ENCODE peak calls at places on chromosome 13, in seven cellular contexts. O, U, N, T, G, H and S are unnamed samples.

GRCh38 chr13:32878172-32878571 is 138.1 kb upstream of the KL start:
- DNase-seq in O (no peak), U (no peak), N (no peak), T (peak), G (no peak), H (no peak), S (no peak)

GRCh38 chr13:109610517-109610916 is 175.9 kb downstream of the IRS2 start:
- DNase-seq in O (peak), U (no peak), N (no peak), T (no peak), G (peak), H (no peak), S (no peak)

GRCh38 chr13:80251403-80251802 is 89.5 kb downstream of the SPRY2 start:
- DNase-seq in O (no peak), U (no peak), N (no peak), T (peak), G (peak), H (no peak), S (no peak)

GRCh38 chr13:51360489-51360888 is 21.0 kb downstream of the SERPINE3 start:
- DNase-seq in O (no peak), U (no peak), N (no peak), T (no peak), G (no peak), H (no peak), S (no peak)

GRCh38 chr13:106432636-106433035 is 102.8 kb downstream of the EFNB2 start:
- DNase-seq in O (no peak), U (no peak), N (no peak), T (peak), G (peak), H (no peak), S (no peak)

GRCh38 chr13:113667771-113668490 is 912 bp downstream of the GRK1 start:
- DNase-seq in O (no peak), U (no peak), N (no peak), T (no peak), G (no peak), H (no peak), S (peak)

GRCh38 chr13:109275848-109276247 is 510.5 kb downstream of the IRS2 start:
- DNase-seq in O (no peak), U (no peak), N (no peak), T (peak), G (no peak), H (no peak), S (no peak)

GRCh38 chr13:106804996-106805395 is 237.1 kb upstream of the ARGLU1 start:
- DNase-seq in O (no peak), U (no peak), N (no peak), T (no peak), G (no peak), H (no peak), S (no peak)

GRCh38 chr13:33033361-33033812 is 17.2 kb downstream of the KL start:
- DNase-seq in O (no peak), U (no peak), N (no peak), T (no peak), G (no peak), H (no peak), S (no peak)

GRCh38 chr13:62643799-62644484 is 1228.3 kb upstream of the PCDH20 start:
- DNase-seq in O (no peak), U (no peak), N (no peak), T (no peak), G (no peak), H (no peak), S (no peak)

GRCh38 chr13:51292000-51292550 is 47.4 kb upstream of the SERPINE3 start:
- DNase-seq in O (no peak), U (no peak), N (no peak), T (peak), G (peak), H (peak), S (no peak)

GRCh38 chr13:109569938-109570711 is 216.3 kb downstream of the IRS2 start:
- DNase-seq in O (no peak), U (no peak), N (no peak), T (no peak), G (no peak), H (no peak), S (no peak)

GRCh38 chr13:90445179-90445578 is 902.3 kb upstream of the MIR17HG start:
- DNase-seq in O (peak), U (no peak), N (no peak), T (peak), G (peak), H (peak), S (no peak)

GRCh38 chr13:110361365-110361911 is 54.4 kb downstream of the COL4A2 start:
- DNase-seq in O (no peak), U (no peak), N (peak), T (peak), G (peak), H (peak), S (no peak)

GRCh38 chr13:36950330-36950729 is 30.3 kb upstream of the SMAD9 start:
- DNase-seq in O (no peak), U (no peak), N (no peak), T (no peak), G (no peak), H (no peak), S (no peak)

GRCh38 chr13:97879646-97880297 is 73.7 kb upstream of the IPO5 start:
- DNase-seq in O (no peak), U (no peak), N (no peak), T (peak), G (peak), H (peak), S (no peak)

GRCh38 chr13:28035146-28035782 is 46.8 kb upstream of the URAD start:
- DNase-seq in O (no peak), U (no peak), N (no peak), T (no peak), G (no peak), H (no peak), S (no peak)

GRCh38 chr13:59360108-59360507 is 803.6 kb downstream of the DIAPH3 start:
- DNase-seq in O (no peak), U (no peak), N (no peak), T (no peak), G (peak), H (no peak), S (no peak)

GRCh38 chr13:95360464-95361097 is 59.3 kb upstream of the ABCC4 start:
- DNase-seq in O (no peak), U (no peak), N (no peak), T (peak), G (peak), H (no peak), S (no peak)

GRCh38 chr13:108595416-108596257 is 33.8 kb upstream of the MYO16 start:
- DNase-seq in O (no peak), U (no peak), N (no peak), T (peak), G (no peak), H (no peak), S (no peak)

GRCh38 chr13:59674616-59675015 is 489.1 kb downstream of the DIAPH3 start:
- DNase-seq in O (no peak), U (no peak), N (no peak), T (no peak), G (no peak), H (no peak), S (no peak)

GRCh38 chr13:83907196-83907989 is 25.1 kb upstream of the SLITRK1 start:
- DNase-seq in O (no peak), U (no peak), N (no peak), T (no peak), G (no peak), H (no peak), S (no peak)

DNA sequence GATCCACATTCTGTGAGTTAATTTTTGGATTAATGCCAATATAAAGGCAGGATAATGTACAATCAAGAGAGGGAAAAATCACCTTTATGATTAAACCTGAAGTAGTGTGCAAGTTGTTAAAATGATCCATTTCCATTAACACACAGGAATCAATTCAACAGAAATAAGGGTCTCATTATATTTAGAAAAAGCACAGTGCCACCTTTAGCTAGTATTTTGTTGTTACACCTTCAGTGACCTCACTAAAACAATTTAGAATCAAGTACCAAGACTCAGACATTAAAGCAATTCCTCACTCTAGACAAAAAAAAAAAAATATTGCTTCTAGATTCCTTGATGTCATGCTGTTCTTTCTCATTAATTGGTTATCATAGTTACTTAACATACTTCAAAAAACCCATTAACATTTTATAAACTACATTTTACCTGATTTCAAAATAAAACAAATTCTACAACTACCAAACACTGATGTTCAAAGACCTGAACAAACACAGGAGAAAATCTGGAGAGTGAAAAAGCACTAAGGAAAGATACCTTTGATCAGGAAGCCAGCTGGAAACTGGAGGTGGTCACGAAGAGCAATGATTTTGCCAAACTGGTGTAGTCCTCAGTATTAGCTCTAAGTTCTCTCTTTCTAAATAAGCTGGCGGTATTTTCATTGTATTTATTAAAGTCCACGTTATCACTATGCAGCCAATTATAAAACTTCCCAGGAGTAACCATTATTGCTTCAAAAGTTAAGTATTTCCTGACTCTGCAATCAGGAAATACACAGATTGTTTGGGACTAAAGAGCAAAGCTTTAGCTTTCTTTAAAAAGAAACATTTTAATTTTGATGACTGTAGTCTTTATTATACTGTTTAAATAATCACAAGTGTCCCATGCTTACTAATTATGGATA is 115.3 kb downstream of the TBC1D4 start:
- DNase-seq in O (no peak), U (no peak), N (no peak), T (no peak), G (peak), H (no peak), S (no peak)
- TF ChIP-seq CTCF in O (no peak), U (no peak), N (no peak), T (no peak), G (no peak), H (no peak), S (no peak)

GRCh38 chr13:29239653-29240525 is 355.6 kb downstream of the SLC7A1 start:
- DNase-seq in O (no peak), U (no peak), N (no peak), T (no peak), G (no peak), H (no peak), S (no peak)
- TF ChIP-seq CTCF in O (no peak), U (no peak), N (no peak), T (no peak), G (no peak), H (no peak), S (no peak)

DNA sequence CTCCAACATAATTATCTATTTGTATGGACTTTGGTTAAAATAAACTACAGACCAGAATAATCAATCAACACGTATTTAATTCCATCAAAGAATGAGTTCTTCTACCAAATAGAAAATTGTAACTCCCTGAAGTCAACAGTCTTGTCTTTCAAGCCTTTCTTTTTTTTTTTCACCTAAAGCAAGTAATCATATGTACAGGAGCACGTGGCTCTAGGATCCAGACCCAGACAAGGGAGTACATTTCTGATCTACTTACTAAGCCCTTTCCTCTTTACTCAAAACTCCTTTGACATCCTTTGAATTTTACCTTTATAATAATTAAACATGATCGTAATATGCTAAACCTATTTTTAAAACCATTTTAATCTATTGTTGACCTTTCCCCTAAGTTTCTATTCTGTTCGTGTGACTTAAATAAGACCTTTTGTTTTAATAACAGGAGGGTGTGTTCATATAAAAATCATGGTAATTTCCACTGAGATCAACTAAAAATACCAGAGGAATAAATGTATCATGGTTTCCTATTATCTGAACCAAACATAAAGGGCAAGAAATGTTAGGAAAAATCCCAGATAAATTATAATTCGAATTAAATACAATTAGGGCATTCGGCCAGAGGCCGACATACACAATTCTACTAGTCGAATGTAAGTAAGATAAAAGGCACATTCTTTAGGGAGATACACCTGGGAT is 1.7 kb downstream of the SLC7A1 start:
- DNase-seq in O (no peak), U (no peak), N (no peak), T (no peak), G (no peak), H (no peak), S (no peak)
- TF ChIP-seq CTCF in O (no peak), U (no peak), N (no peak), T (no peak), G (no peak), H (no peak), S (no peak)

DNA sequence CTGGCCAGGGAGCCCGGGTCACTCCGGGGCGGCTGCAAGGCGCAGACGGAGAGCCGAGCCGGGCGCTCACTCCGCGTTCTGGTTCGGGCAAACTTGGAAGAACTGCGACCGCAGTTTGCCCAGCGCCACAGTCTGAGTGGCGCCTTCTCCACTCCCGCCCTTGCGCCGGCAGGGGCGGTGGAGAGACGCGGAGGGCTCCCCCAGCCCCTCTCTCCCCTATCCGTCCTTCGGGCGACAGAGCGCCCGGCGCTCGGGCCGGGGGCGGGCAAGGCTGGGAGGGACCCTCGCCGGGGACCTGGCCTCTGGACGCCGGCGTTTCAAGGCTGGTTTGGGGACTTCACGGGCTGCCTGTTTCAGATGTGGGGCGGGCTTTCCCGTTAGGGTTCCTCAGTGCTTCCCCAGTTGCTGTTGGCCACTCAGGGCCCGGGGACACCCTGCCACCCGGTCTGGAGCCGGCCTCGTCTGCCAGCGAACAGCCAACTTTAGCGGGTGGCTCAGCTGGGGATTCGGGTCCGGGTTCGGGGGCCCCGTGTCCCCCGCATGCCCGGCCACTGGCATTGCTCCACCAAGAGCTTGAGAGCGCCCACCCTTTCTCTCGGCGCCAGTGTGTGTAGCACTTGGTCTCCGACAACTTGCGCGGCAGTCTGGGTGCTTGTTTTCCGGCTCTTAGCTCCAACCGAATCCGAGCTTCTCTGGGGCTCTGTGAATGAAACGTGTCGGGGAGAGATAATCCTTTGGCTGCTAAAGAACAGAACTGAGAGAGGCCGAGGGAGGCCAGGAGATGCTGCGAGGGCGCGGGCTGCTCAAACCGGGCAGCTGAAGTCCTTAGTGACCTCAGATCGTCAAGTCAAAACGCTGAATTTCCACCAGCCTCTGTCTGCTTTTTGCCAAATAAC is 1.5 kb downstream of the GPC6 start:
- DNase-seq in O (no peak), U (peak), N (no peak), T (peak), G (peak), H (peak), S (peak)
- TF ChIP-seq CTCF in O (no peak), U (peak), N (peak), T (peak), G (peak), H (peak), S (peak)

GRCh38 chr13:111518161-111518791 is 197.8 kb downstream of the TEX29 start:
- DNase-seq in O (no peak), U (no peak), N (no peak), T (no peak), G (no peak), H (no peak), S (no peak)
- TF ChIP-seq CTCF in O (no peak), U (peak), N (no peak), T (no peak), G (no peak), H (no peak), S (no peak)